ENCODE peak calls at places on chromosome 15, in four cellular contexts. Z, H, P and Q are unnamed samples.

GRCh38 chr15:42707873-42708544 is 28.9 kb downstream of the CDAN1 start:
- DNase-seq in Z (no peak), H (no peak), P (no peak), Q (no peak)

GRCh38 chr15:77608774-77609173 is 23.9 kb downstream of the LINGO1 start:
- DNase-seq in Z (no peak), H (no peak), P (no peak), Q (no peak)

GRCh38 chr15:45869034-45869668 is 234.3 kb downstream of the SQOR start:
- DNase-seq in Z (no peak), H (no peak), P (no peak), Q (no peak)

GRCh38 chr15:76185716-76186115 is 125.6 kb downstream of the ETFA start:
- DNase-seq in Z (peak; percentile 55), H (no peak), P (no peak), Q (no peak)

GRCh38 chr15:59991919-59992318 is 12.2 kb upstream of the FOXB1 start:
- DNase-seq in Z (no peak), H (no peak), P (no peak), Q (no peak)

GRCh38 chr15:49421991-49422390 is 1.1 kb upstream of the FGF7 start:
- DNase-seq in Z (no peak), H (peak; percentile 62), P (peak; percentile 1), Q (no peak)

GRCh38 chr15:80613762-80614365 is 81.2 kb upstream of the ABHD17C start:
- DNase-seq in Z (no peak), H (no peak), P (no peak), Q (no peak)

GRCh38 chr15:49898575-49899283 is 220.3 kb downstream of the ATP8B4 start:
- DNase-seq in Z (no peak), H (no peak), P (no peak), Q (no peak)

GRCh38 chr15:92808611-92809063 is 91.5 kb upstream of the CHD2 start:
- DNase-seq in Z (peak; percentile 70), H (peak; percentile 80), P (no peak), Q (no peak)

GRCh38 chr15:33309602-33310276 is 1.0 kb upstream of the RYR3 start:
- DNase-seq in Z (no peak), H (no peak), P (no peak), Q (no peak)

GRCh38 chr15:40567111-40567510 is 2.0 kb upstream of the RPUSD2 start:
- DNase-seq in Z (no peak), H (no peak), P (no peak), Q (no peak)

GRCh38 chr15:86892774-86893449 is 813.2 kb downstream of the AGBL1 start:
- DNase-seq in Z (peak; percentile 67), H (no peak), P (no peak), Q (no peak)

GRCh38 chr15:64917211-64917610 is 5.5 kb downstream of the ANKDD1A start:
- DNase-seq in Z (no peak), H (no peak), P (no peak), Q (no peak)

GRCh38 chr15:52288051-52288942 is 7.3 kb downstream of the MYO5C start:
- DNase-seq in Z (peak; percentile 11), H (no peak), P (no peak), Q (no peak)

GRCh38 chr15:84840741-84841429 is 23.7 kb downstream of the ALPK3 start:
- DNase-seq in Z (peak; percentile 52), H (peak; percentile 93), P (no peak), Q (no peak)

GRCh38 chr15:89836255-89837133 is 21.8 kb upstream of the ANPEP start:
- DNase-seq in Z (peak; percentile 94), H (no peak), P (no peak), Q (no peak)

GRCh38 chr15:25684521-25685215 is 178.5 kb downstream of the ATP10A start:
- DNase-seq in Z (no peak), H (peak; percentile 73), P (no peak), Q (no peak)

GRCh38 chr15:84883916-84884781 is at the start of gene SLC28A1:
- DNase-seq in Z (no peak), H (no peak), P (no peak), Q (no peak)

GRCh38 chr15:23440596-23440995 is 6.4 kb downstream of the GOLGA6L2 start:
- DNase-seq in Z (no peak), H (no peak), P (no peak), Q (no peak)

GRCh38 chr15:63449711-63450110 is 54.7 kb upstream of the USP3 start:
- DNase-seq in Z (peak; percentile 64), H (no peak), P (no peak), Q (no peak)

GRCh38 chr15:73952913-73953750 is 26.9 kb downstream of the LOXL1 start:
- DNase-seq in Z (no peak), H (no peak), P (no peak), Q (peak; percentile 10)

GRCh38 chr15:92869263-92869940 is 30.7 kb upstream of the CHD2 start:
- DNase-seq in Z (peak; percentile 91), H (no peak), P (no peak), Q (no peak)

GRCh38 chr15:92845109-92845508 is 55.0 kb upstream of the CHD2 start:
- DNase-seq in Z (peak; percentile 58), H (no peak), P (no peak), Q (no peak)

GRCh38 chr15:63999177-63999576 is 47.1 kb downstream of the DAPK2 start:
- DNase-seq in Z (no peak), H (no peak), P (no peak), Q (no peak)